ENCODE peak calls at places on chromosomes 1 and 21, in ten cellular contexts. V is adrenal gland, X is ovary, J is breast epithelium, C is IMR-90, G is HCT116, A is stomach, F is upper lobe of left lung, M is HepG2, Y is uterus. T is an unnamed sample.

GRCh38 chr1:55064861-55065263 is 25.5 kb downstream of the PCSK9 start:
- DNase-seq in V (no peak), J (peak; percentile 58), Y (no peak), X (no peak), A (peak; percentile 43), M (no peak), C (peak; percentile 61), F (no peak), G (no peak), T (no peak)

GRCh38 chr1:152580433-152580832 is at the start of gene LCE3D:
- DNase-seq in X (no peak), J (no peak), Y (no peak), V (no peak), C (peak; percentile 0), M (no peak), A (no peak), F (no peak), G (no peak), T (no peak)

GRCh38 chr21:41670056-41670805 is 96.6 kb downstream of the RIPK4 start:
- DNase-seq in X (no peak), V (no peak), F (no peak), J (no peak), Y (no peak), C (no peak), M (no peak), G (no peak), A (no peak), T (no peak)

GRCh38 chr1:113929750-113930498 is 800 bp downstream of the HIPK1 start:
- DNase-seq in C (peak; percentile 17), V (peak; percentile 56), J (peak; percentile 41), G (no peak), M (no peak), A (peak; percentile 63), F (peak; percentile 92), Y (no peak), X (peak; percentile 49), T (no peak)

GRCh38 chr1:66265796-66266195 is 268.2 kb upstream of the SGIP1 start:
- DNase-seq in F (no peak), J (no peak), A (no peak), M (no peak), X (no peak), V (no peak), G (no peak), Y (no peak), C (no peak), T (no peak)

GRCh38 chr1:44031051-44031899 is at the start of gene SLC6A9:
- DNase-seq in F (peak; percentile 90), G (no peak), M (peak; percentile 31), A (peak; percentile 69), J (peak; percentile 50), V (peak; percentile 77), X (peak; percentile 74), Y (peak; percentile 83), C (peak; percentile 81), T (no peak)

GRCh38 chr1:14853518-14853917 is 255.0 kb downstream of the KAZN start:
- DNase-seq in V (peak; percentile 21), X (no peak), G (no peak), F (no peak), M (no peak), A (no peak), Y (no peak), C (no peak), J (no peak), T (no peak)

GRCh38 chr1:221806236-221806635 is 64.3 kb upstream of the DUSP10 start:
- DNase-seq in G (no peak), C (no peak), Y (no peak), V (no peak), F (no peak), X (no peak), A (no peak), J (no peak), M (no peak), T (no peak)

DNA sequence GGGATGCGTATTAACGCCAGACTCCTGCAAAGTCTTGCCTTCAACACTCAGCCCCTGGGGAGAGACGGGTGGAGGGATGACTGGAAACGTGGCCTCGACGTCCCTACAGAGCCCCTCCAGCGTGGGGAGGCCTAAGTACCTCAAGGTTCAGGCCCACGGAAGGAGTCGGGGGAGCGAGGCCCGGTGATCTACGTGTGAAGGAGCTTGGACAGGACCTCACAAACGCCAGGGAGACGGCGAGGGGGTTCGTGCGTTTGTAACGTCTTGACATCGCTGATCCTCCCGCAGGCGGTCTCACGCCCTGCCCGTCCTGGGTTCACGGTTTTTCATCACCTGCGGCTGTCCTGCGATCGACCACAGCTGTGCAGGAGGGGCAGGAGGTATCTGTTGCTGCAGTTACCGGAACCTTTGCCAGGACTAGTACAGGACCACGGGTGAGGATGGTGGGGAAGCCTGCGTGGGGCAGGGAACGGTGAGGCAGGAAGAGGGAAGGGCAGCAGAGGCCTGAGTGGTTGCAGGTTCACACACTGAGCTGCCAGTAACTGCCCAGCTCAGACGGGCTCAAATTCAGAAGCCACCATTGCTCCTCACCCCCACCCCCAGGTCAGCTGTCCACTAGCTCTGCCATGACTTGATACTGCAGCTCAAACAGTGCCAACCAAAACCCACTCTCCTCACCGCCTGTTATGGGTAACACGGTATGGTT is 888 bp upstream of the CCNL2 start:
- DNase-seq in X (no peak), A (no peak), C (peak; percentile 18), G (no peak), M (no peak), J (no peak), Y (no peak), V (peak; percentile 49), F (no peak), T (no peak)
- TF ChIP-seq POLR2A in X (no peak), A (no peak), C (no peak), G (no peak), M (no peak), J (no peak), Y (no peak), V (no peak), F (no peak), T (no peak)

DNA sequence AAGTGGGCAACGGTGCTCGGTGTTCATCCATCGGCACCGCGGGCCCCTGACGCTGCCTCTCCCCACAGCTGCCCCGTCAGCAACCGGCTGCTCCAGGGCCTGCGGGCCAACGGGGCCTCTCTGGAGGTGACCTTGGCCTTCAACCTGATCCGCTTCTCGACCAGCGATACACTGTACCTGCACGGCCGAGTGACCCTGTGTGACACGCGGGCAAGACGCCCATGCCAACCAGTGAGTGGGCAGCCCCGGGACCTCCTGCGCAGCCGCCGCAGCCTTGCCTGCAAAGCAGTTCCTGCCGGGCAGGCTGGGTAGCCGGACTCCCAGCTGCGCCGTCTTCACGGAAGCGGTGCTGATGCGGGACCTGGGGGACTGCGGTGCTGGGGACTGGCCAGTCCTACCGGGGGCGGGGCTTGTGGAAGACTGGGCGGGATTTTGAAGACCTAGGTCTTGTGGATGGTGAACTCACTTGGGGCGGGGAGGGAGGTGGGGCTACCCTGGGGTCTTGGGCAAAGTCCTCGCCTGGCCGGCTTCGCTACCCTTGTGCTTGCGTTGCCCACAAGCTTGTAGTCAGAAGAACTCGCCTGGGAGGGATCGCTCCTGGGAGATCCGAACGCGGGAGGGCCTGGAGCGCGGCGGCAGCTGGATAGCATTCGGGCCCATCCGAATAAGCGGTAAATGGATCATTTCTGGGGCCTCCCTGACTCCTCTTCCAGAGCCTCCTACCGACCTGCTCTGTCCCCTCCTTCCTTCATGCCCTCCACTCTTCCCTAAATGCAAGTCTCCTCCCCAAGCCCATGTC is 8.8 kb upstream of the CEP85 start:
- DNase-seq in J (peak; percentile 32), C (no peak), G (no peak), A (peak; percentile 80), M (peak; percentile 84), F (peak; percentile 89), V (peak; percentile 84), Y (peak; percentile 37), X (peak; percentile 64), T (peak; percentile 30)
- H3K27me3 ChIP-seq in J (no peaks in the 10 kb centered on the region), C (peaks cover 49% of the 10 kb centered on the region), G (no peaks in the 10 kb centered on the region), A (no peaks in the 10 kb centered on the region), M (no peaks in the 10 kb centered on the region), F (peaks cover 5% of the 10 kb centered on the region), V (no peaks in the 10 kb centered on the region), Y (no peaks in the 10 kb centered on the region), X (no peaks in the 10 kb centered on the region), T (peaks cover 44% of the 10 kb centered on the region)

GRCh38 chr1:197933016-197933415 is 15.8 kb downstream of the LHX9 start:
- DNase-seq in Y (no peak), F (no peak), M (no peak), V (no peak), A (no peak), X (no peak), C (no peak), G (no peak), J (no peak), T (no peak)

GRCh38 chr1:197927908-197928665 is 10.9 kb downstream of the LHX9 start:
- DNase-seq in X (no peak), G (no peak), A (no peak), J (no peak), V (no peak), M (no peak), Y (no peak), C (no peak), F (no peak), T (no peak)

GRCh38 chr1:197933647-197934046 is 16.5 kb downstream of the LHX9 start:
- DNase-seq in V (no peak), J (no peak), Y (no peak), C (no peak), M (no peak), G (no peak), A (no peak), X (no peak), F (no peak), T (no peak)

GRCh38 chr1:197924516-197925123 is 7.4 kb downstream of the LHX9 start:
- DNase-seq in G (peak; percentile 51), J (no peak), F (no peak), M (peak; percentile 53), V (peak; percentile 48), A (no peak), Y (no peak), X (peak; percentile 45), C (peak; percentile 61), T (peak; percentile 53)

DNA sequence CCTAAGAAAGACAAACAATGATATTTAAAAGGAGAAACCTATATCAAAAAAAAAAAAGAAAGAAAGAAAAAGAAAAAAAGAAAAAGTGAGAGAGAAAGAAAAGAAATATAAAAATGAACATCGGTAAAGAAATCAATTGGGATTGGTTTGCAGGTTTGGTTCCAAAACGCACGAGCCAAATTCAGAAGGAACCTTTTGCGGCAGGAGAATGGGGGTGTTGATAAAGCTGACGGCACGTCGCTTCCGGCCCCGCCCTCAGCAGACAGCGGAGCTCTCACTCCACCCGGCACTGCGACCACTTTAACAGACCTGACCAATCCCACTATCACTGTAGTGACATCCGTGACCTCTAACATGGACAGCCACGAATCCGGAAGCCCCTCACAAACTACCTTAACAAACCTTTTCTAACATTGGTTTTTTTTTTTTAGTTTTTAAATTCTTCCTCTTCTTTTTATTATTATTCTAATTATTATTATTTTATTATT is 11.7 kb downstream of the LHX9 start:
- DNase-seq in V (no peak), A (no peak), X (no peak), F (peak; percentile 52), M (no peak), G (no peak), Y (no peak), C (no peak), J (no peak), T (no peak)
- H3K4me3 ChIP-seq in V (no peak overlapping the region), A (no peak overlapping the region), X (no peak overlapping the region), F (no peak overlapping the region), M (no peak overlapping the region), G (no peak overlapping the region), Y (no peak overlapping the region), C (peak overlapping the region; percentile 45), J (no peak overlapping the region), T (no peak overlapping the region)

GRCh38 chr21:37525810-37526209 is 159.2 kb downstream of the DYRK1A start:
- DNase-seq in Y (no peak), X (no peak), A (no peak), F (no peak), G (no peak), M (no peak), C (peak; percentile 55), V (no peak), J (no peak), T (no peak)

GRCh38 chr21:37520801-37521200 is 154.2 kb downstream of the DYRK1A start:
- DNase-seq in V (no peak), F (peak; percentile 24), C (no peak), A (no peak), Y (no peak), J (no peak), X (no peak), M (no peak), G (no peak), T (no peak)

GRCh38 chr21:37521658-37522057 is 155.1 kb downstream of the DYRK1A start:
- DNase-seq in G (no peak), C (no peak), V (no peak), M (no peak), X (no peak), A (no peak), Y (no peak), F (no peak), J (no peak), T (no peak)

GRCh38 chr21:37527103-37527502 is 160.5 kb downstream of the DYRK1A start:
- DNase-seq in Y (no peak), G (no peak), V (no peak), J (no peak), C (no peak), M (no peak), X (no peak), A (no peak), F (no peak), T (no peak)

DNA sequence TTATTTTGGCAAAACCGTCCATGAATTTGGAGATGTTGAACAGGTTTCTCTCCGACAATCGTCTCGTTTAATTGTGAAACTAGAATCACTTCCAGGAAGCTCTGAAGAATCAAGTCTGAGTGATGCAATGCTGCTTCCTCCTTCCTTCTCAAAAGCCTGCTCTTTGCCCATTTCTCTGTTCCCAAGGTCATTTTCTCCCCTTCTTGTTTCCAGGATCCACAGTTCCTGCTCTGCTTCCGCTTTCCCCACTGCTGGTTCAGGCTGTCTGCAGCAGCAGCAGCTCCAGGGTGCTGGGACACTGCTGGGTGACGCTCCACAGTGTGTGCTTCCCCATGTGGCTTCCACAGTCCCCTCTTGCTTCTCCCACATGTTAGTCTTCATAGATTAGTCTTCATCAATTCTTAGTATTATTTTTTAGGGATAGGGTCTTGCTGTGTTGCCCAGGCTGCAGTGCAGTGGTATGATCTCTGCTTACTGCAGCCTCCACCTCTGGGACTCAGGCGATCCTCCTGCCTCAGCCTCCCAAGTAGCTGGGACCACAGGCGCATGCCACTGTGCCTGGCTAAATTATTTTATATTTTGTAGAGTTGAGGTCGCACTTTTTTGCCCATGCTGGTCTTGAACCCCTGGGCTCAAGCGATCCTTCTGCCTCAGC is 156.2 kb downstream of the DYRK1A start:
- DNase-seq in Y (no peak), G (no peak), V (no peak), C (no peak), X (no peak), A (no peak), J (no peak), F (no peak), M (no peak), T (no peak)
- TF ChIP-seq POLR2A in Y (no peak), G (no peak), V (no peak), C (no peak), X (no peak), A (no peak), J (no peak), F (no peak), M (no peak), T (no peak)

T was measured in tibial nerve.